ENCODE peak calls at places on chromosomes 1 and 21, in six cellular contexts. One of them, this sample, is unnamed. For H3K36me3, the result is how much of the 10 kb centered on the place peaks cover.

GRCh38 chr1:209569445-209570207 is 13.9 kb upstream of the CAMK1G start:
- DNase-seq in GM23338: peak
- DNase-seq in aorta: peak
- DNase-seq in heart right ventricle: peak
- DNase-seq in suprapubic skin: peak
- DNase-seq in neural progenitor cell: peak
- DNase-seq in this sample: peak

GRCh38 chr1:41767534-41767933 is 151.2 kb downstream of the HIVEP3 start:
- DNase-seq in GM23338: no peak
- DNase-seq in aorta: no peak
- DNase-seq in heart right ventricle: no peak
- DNase-seq in suprapubic skin: no peak
- DNase-seq in neural progenitor cell: no peak
- DNase-seq in this sample: no peak

GRCh38 chr1:25197982-25198681 is 34.2 kb downstream of the SYF2 start:
- DNase-seq in GM23338: no peak
- DNase-seq in aorta: no peak
- DNase-seq in heart right ventricle: no peak
- DNase-seq in suprapubic skin: no peak
- DNase-seq in neural progenitor cell: peak
- DNase-seq in this sample: no peak

GRCh38 chr1:25580933-25581332 is 35.7 kb upstream of the MAN1C1 start:
- DNase-seq in GM23338: peak
- DNase-seq in aorta: no peak
- DNase-seq in heart right ventricle: no peak
- DNase-seq in suprapubic skin: no peak
- DNase-seq in neural progenitor cell: peak
- DNase-seq in this sample: peak

GRCh38 chr1:40694353-40694874 is 2.9 kb downstream of the NFYC start:
- DNase-seq in GM23338: no peak
- DNase-seq in aorta: no peak
- DNase-seq in heart right ventricle: no peak
- DNase-seq in suprapubic skin: no peak
- DNase-seq in neural progenitor cell: no peak
- DNase-seq in this sample: no peak

GRCh38 chr1:165678509-165678908 is 19.9 kb downstream of the ALDH9A1 start:
- DNase-seq in GM23338: no peak
- DNase-seq in aorta: no peak
- DNase-seq in heart right ventricle: no peak
- DNase-seq in suprapubic skin: no peak
- DNase-seq in neural progenitor cell: no peak
- DNase-seq in this sample: no peak

GRCh38 chr1:94579876-94580294 is 38.3 kb upstream of the F3 start:
- DNase-seq in GM23338: peak
- DNase-seq in aorta: no peak
- DNase-seq in heart right ventricle: no peak
- DNase-seq in suprapubic skin: no peak
- DNase-seq in neural progenitor cell: no peak
- DNase-seq in this sample: no peak

GRCh38 chr1:84269286-84269685 is 32.2 kb upstream of the SAMD13 start:
- DNase-seq in GM23338: no peak
- DNase-seq in aorta: no peak
- DNase-seq in heart right ventricle: no peak
- DNase-seq in suprapubic skin: no peak
- DNase-seq in neural progenitor cell: no peak
- DNase-seq in this sample: no peak

GRCh38 chr1:112904831-112905227 is 51.2 kb downstream of the SLC16A1 start:
- DNase-seq in GM23338: peak
- DNase-seq in aorta: no peak
- DNase-seq in heart right ventricle: no peak
- DNase-seq in suprapubic skin: no peak
- DNase-seq in neural progenitor cell: no peak
- DNase-seq in this sample: peak

GRCh38 chr1:26239936-26240335 is 5.9 kb downstream of the CEP85 start:
- DNase-seq in GM23338: no peak
- DNase-seq in aorta: no peak
- DNase-seq in heart right ventricle: no peak
- DNase-seq in suprapubic skin: no peak
- DNase-seq in neural progenitor cell: no peak
- DNase-seq in this sample: no peak

GRCh38 chr1:84721152-84721551 is 30.9 kb upstream of the SSX2IP start:
- DNase-seq in GM23338: no peak
- DNase-seq in aorta: no peak
- DNase-seq in heart right ventricle: no peak
- DNase-seq in suprapubic skin: no peak
- DNase-seq in neural progenitor cell: no peak
- DNase-seq in this sample: no peak

GRCh38 chr1:216723274-216723780 is at the start of gene ESRRG:
- DNase-seq in GM23338: peak
- DNase-seq in aorta: peak
- DNase-seq in heart right ventricle: peak
- DNase-seq in suprapubic skin: no peak
- DNase-seq in neural progenitor cell: peak
- DNase-seq in this sample: peak

GRCh38 chr1:202848191-202848542 is 37.4 kb downstream of the PCAT6 start:
- DNase-seq in GM23338: no peak
- DNase-seq in aorta: no peak
- DNase-seq in heart right ventricle: no peak
- DNase-seq in suprapubic skin: no peak
- DNase-seq in neural progenitor cell: no peak
- DNase-seq in this sample: no peak

GRCh38 chr1:32953495-32953894 is 11.1 kb downstream of the RNF19B start:
- DNase-seq in GM23338: no peak
- DNase-seq in aorta: no peak
- DNase-seq in heart right ventricle: no peak
- DNase-seq in suprapubic skin: no peak
- DNase-seq in neural progenitor cell: no peak
- DNase-seq in this sample: no peak

GRCh38 chr1:244865028-244865371 is 657 bp upstream of the HNRNPU start:
- DNase-seq in GM23338: peak
- DNase-seq in aorta: no peak
- DNase-seq in heart right ventricle: peak
- DNase-seq in suprapubic skin: no peak
- DNase-seq in neural progenitor cell: peak
- DNase-seq in this sample: peak

GRCh38 chr1:29384496-29385015 is 148.2 kb downstream of the PTPRU start:
- DNase-seq in GM23338: no peak
- DNase-seq in aorta: no peak
- DNase-seq in heart right ventricle: no peak
- DNase-seq in suprapubic skin: peak
- DNase-seq in neural progenitor cell: no peak
- DNase-seq in this sample: no peak

GRCh38 chr1:18938707-18939070 is 17.8 kb downstream of the IFFO2 start:
- DNase-seq in GM23338: no peak
- DNase-seq in aorta: no peak
- DNase-seq in heart right ventricle: no peak
- DNase-seq in suprapubic skin: no peak
- DNase-seq in neural progenitor cell: no peak
- DNase-seq in this sample: peak

GRCh38 chr21:29640233-29640554 is 299.6 kb downstream of the GRIK1 start:
- DNase-seq in GM23338: no peak
- DNase-seq in aorta: no peak
- DNase-seq in heart right ventricle: no peak
- DNase-seq in suprapubic skin: no peak
- DNase-seq in neural progenitor cell: no peak
- DNase-seq in this sample: no peak

GRCh38 chr1:6996371-6996770 is 211.1 kb downstream of the CAMTA1 start:
- DNase-seq in GM23338: no peak
- DNase-seq in aorta: no peak
- DNase-seq in heart right ventricle: no peak
- DNase-seq in suprapubic skin: no peak
- DNase-seq in neural progenitor cell: no peak
- DNase-seq in this sample: no peak

GRCh38 chr1:223711838-223712183 is 528 bp upstream of the CAPN2 start:
- DNase-seq in GM23338: no peak
- DNase-seq in aorta: no peak
- DNase-seq in heart right ventricle: no peak
- DNase-seq in suprapubic skin: no peak
- DNase-seq in neural progenitor cell: no peak
- DNase-seq in this sample: no peak

GRCh38 chr1:199774433-199775089 is 252.9 kb upstream of the NR5A2 start:
- DNase-seq in GM23338: no peak
- DNase-seq in aorta: no peak
- DNase-seq in heart right ventricle: no peak
- DNase-seq in suprapubic skin: no peak
- DNase-seq in neural progenitor cell: no peak
- DNase-seq in this sample: no peak

GRCh38 chr1:143720087-143721023 is 251.4 kb downstream of the FAM72C start:
- DNase-seq in GM23338: peak
- DNase-seq in aorta: no peak
- DNase-seq in heart right ventricle: no peak
- DNase-seq in suprapubic skin: no peak
- DNase-seq in neural progenitor cell: no peak
- DNase-seq in this sample: peak

GRCh38 chr1:248471154-248471553 is 2.0 kb upstream of the OR2T3 start:
- DNase-seq in GM23338: no peak
- DNase-seq in aorta: no peak
- DNase-seq in heart right ventricle: no peak
- DNase-seq in suprapubic skin: no peak
- DNase-seq in neural progenitor cell: no peak
- DNase-seq in this sample: no peak

GRCh38 chr1:196196486-196196885 is 411.8 kb downstream of the KCNT2 start:
- DNase-seq in GM23338: no peak
- DNase-seq in aorta: no peak
- DNase-seq in heart right ventricle: no peak
- DNase-seq in suprapubic skin: no peak
- DNase-seq in neural progenitor cell: no peak
- DNase-seq in this sample: no peak

DNA sequence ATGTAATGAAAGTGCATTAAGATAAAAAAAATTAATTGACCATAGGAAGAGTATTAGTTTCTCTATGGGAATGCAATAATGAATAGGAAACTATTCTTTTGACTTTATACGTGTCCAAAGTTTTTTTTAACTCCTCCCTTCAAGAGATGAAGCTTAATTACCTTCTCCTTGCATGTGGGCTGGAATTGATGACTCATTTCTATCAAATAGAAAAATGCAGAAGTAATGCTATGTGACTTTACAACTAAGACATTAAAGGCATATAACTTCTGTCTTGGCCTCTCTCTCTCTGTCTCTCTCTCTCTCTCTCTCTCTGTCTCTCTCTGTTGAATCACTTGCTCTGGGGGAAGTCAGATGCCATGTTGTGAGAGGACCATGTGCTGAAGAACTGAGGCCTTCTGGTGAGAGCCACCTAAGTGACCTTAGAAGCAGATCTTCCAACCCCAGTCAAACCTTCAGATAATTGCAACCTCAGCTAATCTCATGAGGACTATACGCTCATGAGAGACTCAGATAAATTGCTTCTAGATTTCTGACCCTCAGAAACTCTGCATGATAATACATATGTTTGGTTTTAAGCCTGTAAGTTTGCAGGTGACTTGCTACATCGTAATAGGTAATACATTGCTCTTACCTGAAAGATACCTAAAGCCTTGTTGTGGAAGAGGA is 414.2 kb downstream of the KCNT2 start:
- DNase-seq in GM23338: no peak
- DNase-seq in aorta: no peak
- DNase-seq in heart right ventricle: no peak
- DNase-seq in suprapubic skin: no peak
- DNase-seq in neural progenitor cell: no peak
- DNase-seq in this sample: no peak
- H3K4me3 ChIP-seq in GM23338: no peak
- H3K4me3 ChIP-seq in aorta: no peak
- H3K4me3 ChIP-seq in heart right ventricle: no peak
- H3K4me3 ChIP-seq in suprapubic skin: no peak
- H3K4me3 ChIP-seq in neural progenitor cell: no peak
- H3K4me3 ChIP-seq in this sample: no peak

GRCh38 chr21:33836408-33836807 is 79.2 kb downstream of the ATP5PO start:
- DNase-seq in GM23338: no peak
- DNase-seq in aorta: no peak
- DNase-seq in heart right ventricle: no peak
- DNase-seq in suprapubic skin: no peak
- DNase-seq in neural progenitor cell: no peak
- DNase-seq in this sample: no peak

GRCh38 chr21:33839167-33839716 is 76.4 kb downstream of the ATP5PO start:
- DNase-seq in GM23338: peak
- DNase-seq in aorta: no peak
- DNase-seq in heart right ventricle: no peak
- DNase-seq in suprapubic skin: no peak
- DNase-seq in neural progenitor cell: no peak
- DNase-seq in this sample: peak

GRCh38 chr21:33831962-33832659 is 83.5 kb downstream of the ATP5PO start:
- DNase-seq in GM23338: no peak
- DNase-seq in aorta: no peak
- DNase-seq in heart right ventricle: no peak
- DNase-seq in suprapubic skin: no peak
- DNase-seq in neural progenitor cell: no peak
- DNase-seq in this sample: no peak

GRCh38 chr21:33835920-33836319 is 79.7 kb downstream of the ATP5PO start:
- DNase-seq in GM23338: no peak
- DNase-seq in aorta: no peak
- DNase-seq in heart right ventricle: no peak
- DNase-seq in suprapubic skin: no peak
- DNase-seq in neural progenitor cell: no peak
- DNase-seq in this sample: no peak

DNA sequence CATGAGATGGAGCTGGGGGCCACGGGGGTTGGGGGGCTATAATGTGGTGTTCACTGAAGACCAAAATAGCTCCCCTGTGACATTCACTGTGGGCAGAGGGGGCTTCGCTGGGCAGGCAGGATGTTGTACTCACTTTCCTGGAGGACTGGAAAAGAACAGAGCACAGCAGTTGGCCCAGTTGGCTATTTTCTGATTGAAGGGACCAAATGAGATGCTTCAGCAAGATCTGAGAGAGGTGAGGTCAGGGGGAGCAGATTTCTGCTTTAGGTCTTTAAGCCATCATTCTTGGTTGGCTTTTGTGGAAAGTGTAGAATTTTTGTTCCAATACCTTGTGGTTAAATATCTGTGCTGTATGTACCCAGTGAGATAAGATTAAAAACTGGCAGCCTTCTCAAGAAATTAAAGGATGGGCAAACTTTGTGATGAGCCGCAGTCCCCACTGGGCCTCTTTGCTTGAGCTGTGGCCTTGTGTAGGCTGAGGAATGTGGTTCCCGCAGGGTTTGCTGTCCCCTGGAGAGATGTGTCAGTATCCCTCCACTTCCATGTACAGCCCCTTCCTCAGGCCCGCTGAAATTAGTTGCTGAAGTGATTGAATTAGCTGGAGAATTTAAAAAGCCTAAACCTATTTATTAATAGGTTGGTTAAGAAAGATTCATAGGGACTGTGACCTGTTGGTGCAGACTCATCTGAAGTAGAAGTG is 80.7 kb downstream of the ATP5PO start:
- DNase-seq in GM23338: no peak
- DNase-seq in aorta: no peak
- DNase-seq in heart right ventricle: no peak
- DNase-seq in suprapubic skin: no peak
- DNase-seq in neural progenitor cell: no peak
- DNase-seq in this sample: no peak
- H3K36me3 ChIP-seq in GM23338: under half
- H3K36me3 ChIP-seq in aorta: under half
- H3K36me3 ChIP-seq in heart right ventricle: under half
- H3K36me3 ChIP-seq in suprapubic skin: half or more
- H3K36me3 ChIP-seq in neural progenitor cell: under half
- H3K36me3 ChIP-seq in this sample: under half

GRCh38 chr1:173744651-173745050 is 29.9 kb downstream of the KLHL20 start:
- DNase-seq in GM23338: no peak
- DNase-seq in aorta: no peak
- DNase-seq in heart right ventricle: no peak
- DNase-seq in suprapubic skin: no peak
- DNase-seq in neural progenitor cell: no peak
- DNase-seq in this sample: no peak
- H3K4me3 ChIP-seq in GM23338: no peak
- H3K4me3 ChIP-seq in aorta: no peak
- H3K4me3 ChIP-seq in heart right ventricle: no peak
- H3K4me3 ChIP-seq in suprapubic skin: no peak
- H3K4me3 ChIP-seq in neural progenitor cell: no peak
- H3K4me3 ChIP-seq in this sample: no peak

GRCh38 chr1:230677200-230677599 is 34.9 kb downstream of the COG2 start:
- DNase-seq in GM23338: no peak
- DNase-seq in aorta: no peak
- DNase-seq in heart right ventricle: no peak
- DNase-seq in suprapubic skin: no peak
- DNase-seq in neural progenitor cell: no peak
- DNase-seq in this sample: no peak
- H3K36me3 ChIP-seq in GM23338: under half
- H3K36me3 ChIP-seq in aorta: under half
- H3K36me3 ChIP-seq in heart right ventricle: under half
- H3K36me3 ChIP-seq in suprapubic skin: half or more
- H3K36me3 ChIP-seq in neural progenitor cell: under half
- H3K36me3 ChIP-seq in this sample: under half